ENCODE peak calls at places on chromosomes 2 and 18, in five cellular contexts. J is NCI-H2171; H is activated CD4-positive, alpha-beta memory T cell treated with anti-CD3 and anti-CD28 coated beads, Interleukin-2, amount 10 ng/mL, durations not matched to agents 7 days and 5 days; O is NCI-H345; N is uterus. X is an unnamed sample.

GRCh38 chr2:206164261-206164862 is 4.7 kb downstream of the EEF1B2 start:
- DNase-seq in J (no peak), H (no peak), O (peak; percentile 43), N (no peak), X (no peak)

GRCh38 chr2:155442088-155442487 is 743.6 kb downstream of the KCNJ3 start:
- DNase-seq in J (no peak), H (no peak), O (no peak), N (no peak), X (no peak)

GRCh38 chr18:9827856-9828793 is 57.6 kb upstream of the TXNDC2 start:
- DNase-seq in J (no peak), H (no peak), O (no peak), N (no peak), X (no peak)

GRCh38 chr2:147382322-147382948 is 462.4 kb upstream of the ACVR2A start:
- DNase-seq in J (peak; percentile 74), H (no peak), O (peak; percentile 92), N (no peak), X (no peak)

GRCh38 chr2:23900927-23901322 is 26.0 kb downstream of the ATAD2B start:
- DNase-seq in J (no peak), H (no peak), O (no peak), N (no peak), X (no peak)

GRCh38 chr2:98623657-98624056 is 15.3 kb downstream of the UNC50 start:
- DNase-seq in J (no peak), H (no peak), O (no peak), N (no peak), X (no peak)

GRCh38 chr2:47230418-47230817 is 75.3 kb upstream of the STPG4 start:
- DNase-seq in J (no peak), H (no peak), O (no peak), N (peak; percentile 46), X (no peak)

GRCh38 chr2:28661589-28662001 is 90.0 kb upstream of the PPP1CB start:
- DNase-seq in J (no peak), H (no peak), O (no peak), N (peak; percentile 76), X (no peak)

GRCh38 chr2:81481242-81481993 is 1176.9 kb upstream of the LRRTM1 start:
- DNase-seq in J (no peak), H (no peak), O (no peak), N (no peak), X (no peak)

GRCh38 chr2:214322662-214323061 is 88.2 kb upstream of the VWC2L start:
- DNase-seq in J (no peak), H (no peak), O (no peak), N (no peak), X (no peak)